ENCODE peak calls at places on chromosome 13, in six cellular contexts. L is ovary, U is C1 segment of cervical spinal cord, H is T-helper 1 cell, D is upper lobe of right lung, B is dorsolateral prefrontal cortex. I is an unnamed sample.

GRCh38 chr13:89577301-89577700 is 1770.2 kb upstream of the MIR17HG start:
- DNase-seq in L (no peak), U (no peak), H (no peak), D (no peak), B (no peak), I (no peak)

GRCh38 chr13:112880221-112880641 is 88.8 kb upstream of the MCF2L start:
- DNase-seq in L (no peak), U (no peak), H (no peak), D (no peak), B (no peak), I (no peak)

GRCh38 chr13:75415720-75416119 is 66.2 kb downstream of the TBC1D4 start:
- DNase-seq in L (no peak), U (no peak), H (no peak), D (no peak), B (no peak), I (no peak)

GRCh38 chr13:52879950-52880650 is 31.7 kb upstream of the PCDH8 start:
- DNase-seq in L (no peak), U (no peak), H (no peak), D (no peak), B (no peak), I (no peak)

GRCh38 chr13:48066310-48066989 is 28.5 kb downstream of the MED4 start:
- DNase-seq in L (no peak), U (no peak), H (no peak), D (no peak), B (no peak), I (no peak)

GRCh38 chr13:61247149-61247936 is 168.3 kb downstream of the PCDH20 start:
- DNase-seq in L (no peak), U (no peak), H (no peak), D (no peak), B (no peak), I (no peak)

GRCh38 chr13:93709511-93710244 is 483.1 kb downstream of the GPC6 start:
- DNase-seq in L (no peak), U (no peak), H (no peak), D (no peak), B (no peak), I (no peak)

GRCh38 chr13:25371608-25372274 is at the start of gene ATP8A2:
- DNase-seq in L (no peak), U (no peak), H (no peak), D (no peak), B (peak), I (no peak)

GRCh38 chr13:24223341-24224231 is 63.1 kb downstream of the SPATA13 start:
- DNase-seq in L (no peak), U (no peak), H (no peak), D (no peak), B (no peak), I (no peak)

GRCh38 chr13:81957121-81957520 is 1616.2 kb upstream of the SPRY2 start:
- DNase-seq in L (no peak), U (no peak), H (no peak), D (no peak), B (no peak), I (no peak)

GRCh38 chr13:60009300-60010248 is 154.2 kb downstream of the DIAPH3 start:
- DNase-seq in L (no peak), U (no peak), H (no peak), D (no peak), B (no peak), I (no peak)

GRCh38 chr13:99353836-99354235 is 46.6 kb upstream of the GPR183 start:
- DNase-seq in L (no peak), U (no peak), H (no peak), D (no peak), B (no peak), I (no peak)

GRCh38 chr13:111572956-111573355 is 252.5 kb downstream of the TEX29 start:
- DNase-seq in L (no peak), U (no peak), H (no peak), D (no peak), B (no peak), I (no peak)

GRCh38 chr13:28545583-28546333 is 50.8 kb upstream of the FLT1 start:
- DNase-seq in L (no peak), U (no peak), H (no peak), D (no peak), B (no peak), I (no peak)

GRCh38 chr13:87889241-87889640 is 218.1 kb downstream of the SLITRK5 start:
- DNase-seq in L (no peak), U (no peak), H (no peak), D (no peak), B (no peak), I (no peak)

GRCh38 chr13:98482476-98483444 is 94.1 kb downstream of the STK24 start:
- DNase-seq in L (peak), U (peak), H (no peak), D (peak), B (peak), I (no peak)

GRCh38 chr13:91046715-91047327 is 300.7 kb upstream of the MIR17HG start:
- DNase-seq in L (no peak), U (no peak), H (no peak), D (no peak), B (no peak), I (no peak)

GRCh38 chr13:22926176-22927007 is 254.4 kb upstream of the SGCG start:
- DNase-seq in L (peak), U (no peak), H (no peak), D (peak), B (no peak), I (no peak)

GRCh38 chr13:86633346-86633745 is 834.1 kb upstream of the SLITRK6 start:
- DNase-seq in L (no peak), U (no peak), H (no peak), D (no peak), B (no peak), I (no peak)

GRCh38 chr13:104318121-104318520 is 1251.9 kb upstream of the SLC10A2 start:
- DNase-seq in L (no peak), U (no peak), H (no peak), D (no peak), B (no peak), I (no peak)

GRCh38 chr13:41835871-41836270 is 125.0 kb downstream of the VWA8 start:
- DNase-seq in L (no peak), U (no peak), H (no peak), D (no peak), B (no peak), I (no peak)

GRCh38 chr13:43432948-43433347 is 353.8 kb downstream of the ENOX1 start:
- DNase-seq in L (no peak), U (no peak), H (no peak), D (no peak), B (no peak), I (no peak)

GRCh38 chr13:24725379-24725778 is 38.6 kb upstream of the RNF17 start:
- DNase-seq in L (no peak), U (no peak), H (no peak), D (no peak), B (no peak), I (no peak)

GRCh38 chr13:41075034-41075433 is 13.7 kb downstream of the WBP4 start:
- DNase-seq in L (no peak), U (no peak), H (peak), D (no peak), B (no peak), I (no peak)

GRCh38 chr13:39688699-39689405 is 33.4 kb downstream of the COG6 start:
- DNase-seq in L (no peak), U (no peak), H (no peak), D (no peak), B (no peak), I (no peak)

GRCh38 chr13:73914119-73914518 is 220.1 kb downstream of the KLF12 start:
- DNase-seq in L (no peak), U (no peak), H (no peak), D (no peak), B (no peak), I (no peak)

GRCh38 chr13:29539866-29540265 is 55.6 kb downstream of the SLC7A1 start:
- DNase-seq in L (no peak), U (no peak), H (no peak), D (no peak), B (no peak), I (no peak)

GRCh38 chr13:85197431-85197830 is 601.8 kb downstream of the SLITRK6 start:
- DNase-seq in L (no peak), U (no peak), H (no peak), D (no peak), B (no peak), I (no peak)

GRCh38 chr13:27036236-27036981 is 135.2 kb downstream of the USP12 start:
- DNase-seq in L (no peak), U (no peak), H (no peak), D (no peak), B (no peak), I (no peak)

GRCh38 chr13:47598340-47598911 is 402.6 kb downstream of the SUCLA2 start:
- DNase-seq in L (no peak), U (no peak), H (no peak), D (no peak), B (no peak), I (no peak)

GRCh38 chr13:47853236-47853635 is 147.8 kb downstream of the SUCLA2 start:
- DNase-seq in L (no peak), U (no peak), H (no peak), D (no peak), B (no peak), I (no peak)

GRCh38 chr13:110306960-110307696 is at the start of the genes COL4A1 and COL4A2:
- DNase-seq in L (peak), U (no peak), H (no peak), D (peak), B (peak), I (no peak)

GRCh38 chr13:94325660-94326059 is 153.8 kb downstream of the DCT start:
- DNase-seq in L (no peak), U (no peak), H (no peak), D (no peak), B (no peak), I (no peak)

GRCh38 chr13:99978781-99979452 is 2.7 kb upstream of the ZIC2 start:
- DNase-seq in L (no peak), U (no peak), H (no peak), D (no peak), B (no peak), I (no peak)

GRCh38 chr13:30690282-30691188 is 44.8 kb upstream of the ALOX5AP start:
- DNase-seq in L (peak), U (no peak), H (no peak), D (peak), B (no peak), I (no peak)

I was measured in cortex of kidney.